ENCODE peak calls at places on chromosome 14, in seven cellular contexts. J is sigmoid colon, B is transverse colon, K is stomach, Y is upper lobe of left lung, I is HCT116, D is suprapubic skin. A is an unnamed sample.

GRCh38 chr14:67599698-67600561 is at the start of gene PIGH:
- DNase-seq in J (peak), B (peak), K (peak), Y (peak), I (peak), D (peak), A (peak)

GRCh38 chr14:47959753-47960152 is 284.3 kb upstream of the MDGA2 start:
- DNase-seq in J (no peak), B (no peak), K (no peak), Y (no peak), I (no peak), D (no peak), A (no peak)

GRCh38 chr14:76051717-76052459 is 66.3 kb downstream of the IFT43 start:
- DNase-seq in J (no peak), B (no peak), K (no peak), Y (no peak), I (no peak), D (no peak), A (no peak)

GRCh38 chr14:104749111-104749649 is 3.8 kb upstream of the SIVA1 start:
- DNase-seq in J (peak), B (peak), K (no peak), Y (no peak), I (no peak), D (no peak), A (no peak)

GRCh38 chr14:48826058-48826457 is 760.1 kb downstream of the RPS29 start:
- DNase-seq in J (no peak), B (no peak), K (no peak), Y (no peak), I (no peak), D (no peak), A (no peak)

GRCh38 chr14:24337144-24337823 is 2.4 kb upstream of the ADCY4 start:
- DNase-seq in J (no peak), B (no peak), K (no peak), Y (no peak), I (no peak), D (no peak), A (no peak)

GRCh38 chr14:21087294-21088091 is 11.0 kb downstream of the ZNF219 start:
- DNase-seq in J (no peak), B (no peak), K (no peak), Y (no peak), I (no peak), D (no peak), A (no peak)

GRCh38 chr14:22297376-22297775 is 291.6 kb downstream of the DAD1 start:
- DNase-seq in J (no peak), B (no peak), K (no peak), Y (no peak), I (no peak), D (no peak), A (no peak)

GRCh38 chr14:61428261-61428660 is 106.9 kb downstream of the PRKCH start:
- DNase-seq in J (no peak), B (no peak), K (no peak), Y (no peak), I (no peak), D (no peak), A (no peak)

GRCh38 chr14:61426048-61426447 is 104.7 kb downstream of the PRKCH start:
- DNase-seq in J (no peak), B (no peak), K (peak), Y (peak), I (no peak), D (no peak), A (no peak)

GRCh38 chr14:61430066-61430757 is 108.8 kb downstream of the PRKCH start:
- DNase-seq in J (no peak), B (no peak), K (no peak), Y (no peak), I (no peak), D (no peak), A (no peak)

GRCh38 chr14:61433169-61433568 is 111.8 kb downstream of the PRKCH start:
- DNase-seq in J (no peak), B (no peak), K (no peak), Y (no peak), I (no peak), D (no peak), A (no peak)

DNA sequence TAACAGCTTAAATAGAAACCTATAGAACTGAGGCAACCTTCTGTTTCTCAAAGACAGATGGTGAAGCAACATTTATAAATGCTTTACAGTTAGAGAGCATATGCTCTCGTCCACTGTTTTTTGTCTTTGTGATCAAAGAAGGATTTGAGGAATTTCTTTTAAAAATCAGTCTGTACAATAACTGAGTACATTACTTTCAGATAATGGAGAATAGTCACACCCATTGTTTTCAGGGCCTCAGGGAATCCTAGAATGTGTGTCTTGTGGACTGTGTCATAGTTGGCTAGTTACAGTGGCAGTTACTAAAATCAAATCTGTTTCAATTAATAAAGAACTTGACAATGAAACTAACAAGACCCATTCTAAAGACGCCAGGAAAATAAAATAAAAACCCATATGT is 107.9 kb downstream of the PRKCH start:
- DNase-seq in J (no peak), B (no peak), K (no peak), Y (no peak), I (no peak), D (no peak), A (no peak)
- TF ChIP-seq POLR2AphosphoS5 in J (no peak), B (no peak), K (no peak), Y (no peak), I (no peak), D (no peak), A (no peak)

GRCh38 chr14:102838531-102838930 is 61.3 kb downstream of the TRAF3 start:
- DNase-seq in J (no peak), B (no peak), K (no peak), Y (no peak), I (no peak), D (no peak), A (no peak)

GRCh38 chr14:102833341-102833740 is 56.1 kb downstream of the TRAF3 start:
- DNase-seq in J (no peak), B (no peak), K (no peak), Y (no peak), I (no peak), D (no peak), A (no peak)

GRCh38 chr14:102833991-102834390 is 56.7 kb downstream of the TRAF3 start:
- DNase-seq in J (no peak), B (no peak), K (no peak), Y (no peak), I (no peak), D (no peak), A (no peak)

GRCh38 chr14:102840115-102840514 is 62.9 kb downstream of the TRAF3 start:
- DNase-seq in J (no peak), B (no peak), K (no peak), Y (no peak), I (no peak), D (no peak), A (no peak)

DNA sequence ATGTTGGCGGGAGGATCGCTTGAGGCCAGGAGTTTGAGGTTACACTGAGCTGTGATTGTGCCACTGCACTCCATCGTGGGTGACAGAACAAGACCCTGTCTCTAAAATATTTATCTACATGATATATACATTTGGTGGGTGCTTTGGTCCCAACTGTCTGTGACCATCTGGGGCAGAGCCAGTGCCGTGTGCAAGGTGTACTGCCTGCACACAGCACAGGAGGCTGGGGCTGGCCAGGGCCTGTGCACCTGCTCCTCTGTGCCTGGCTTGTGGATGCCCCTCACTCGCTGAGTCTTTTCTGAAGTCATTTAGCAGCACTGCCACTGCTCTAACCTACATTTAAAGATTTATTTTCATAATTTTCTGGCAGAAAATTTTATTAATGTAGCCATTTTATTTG is 58.7 kb downstream of the TRAF3 start:
- DNase-seq in J (no peak), B (no peak), K (no peak), Y (no peak), I (no peak), D (no peak), A (no peak)
- TF ChIP-seq POLR2A in J (no peak), B (no peak), K (no peak), Y (no peak), I (no peak), D (no peak), A (peak)

DNA sequence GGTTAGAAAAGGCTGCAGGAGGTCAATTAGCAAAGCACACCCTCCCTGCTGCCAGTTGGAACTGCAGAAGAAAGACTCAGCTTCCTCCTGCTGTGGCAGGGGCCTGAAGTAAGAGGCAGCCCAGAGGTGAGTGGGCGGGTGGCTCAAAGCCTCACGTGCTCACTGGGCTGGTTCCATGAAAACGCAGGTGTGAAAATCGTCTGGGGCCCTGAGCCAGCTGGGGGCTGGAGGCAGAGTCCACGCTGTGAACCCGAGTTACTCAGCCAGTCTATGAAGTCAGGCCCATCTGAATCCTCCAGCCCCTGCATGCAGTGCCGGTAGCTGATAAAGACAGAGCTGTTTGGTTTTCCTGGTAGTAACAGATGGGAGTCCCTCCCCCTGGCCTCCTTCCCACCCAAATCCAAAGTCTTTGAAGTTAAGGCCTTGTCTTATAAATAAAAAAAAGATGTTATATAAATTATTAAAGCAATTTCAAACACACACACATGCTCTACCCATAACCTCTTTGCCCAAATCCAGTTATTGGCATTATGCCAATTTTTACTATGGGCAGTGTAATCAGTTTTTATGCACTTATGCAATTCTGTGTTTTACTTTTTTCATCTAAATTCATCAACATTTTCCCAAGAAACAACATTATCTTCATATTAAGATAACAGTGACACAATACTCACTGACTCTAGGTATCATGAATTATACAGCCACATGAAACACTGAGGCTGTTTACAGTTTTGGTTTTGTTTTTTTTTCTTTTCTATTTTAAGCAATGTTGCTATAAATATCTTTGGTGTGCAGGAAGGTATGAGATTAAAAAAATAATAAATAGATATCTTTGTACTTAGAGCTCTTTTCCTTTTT is 57.9 kb upstream of the PNMA1 start:
- DNase-seq in J (no peak), B (peak), K (peak), Y (peak), I (no peak), D (no peak), A (peak)
- TF ChIP-seq POLR2AphosphoS5 in J (peak), B (peak), K (peak), Y (no peak), I (no peak), D (no peak), A (peak)

GRCh38 chr14:30874120-30874998 is at the start of gene COCH:
- DNase-seq in J (no peak), B (peak), K (peak), Y (no peak), I (peak), D (no peak), A (peak)
- TF ChIP-seq POLR2A in J (no peak), B (no peak), K (no peak), Y (no peak), I (no peak), D (no peak), A (peak)

GRCh38 chr14:91955168-91955567 is 7.7 kb upstream of the FBLN5 start:
- DNase-seq in J (no peak), B (no peak), K (no peak), Y (no peak), I (no peak), D (no peak), A (no peak)
- TF ChIP-seq POLR2AphosphoS5 in J (no peak), B (no peak), K (no peak), Y (no peak), I (no peak), D (no peak), A (no peak)

DNA sequence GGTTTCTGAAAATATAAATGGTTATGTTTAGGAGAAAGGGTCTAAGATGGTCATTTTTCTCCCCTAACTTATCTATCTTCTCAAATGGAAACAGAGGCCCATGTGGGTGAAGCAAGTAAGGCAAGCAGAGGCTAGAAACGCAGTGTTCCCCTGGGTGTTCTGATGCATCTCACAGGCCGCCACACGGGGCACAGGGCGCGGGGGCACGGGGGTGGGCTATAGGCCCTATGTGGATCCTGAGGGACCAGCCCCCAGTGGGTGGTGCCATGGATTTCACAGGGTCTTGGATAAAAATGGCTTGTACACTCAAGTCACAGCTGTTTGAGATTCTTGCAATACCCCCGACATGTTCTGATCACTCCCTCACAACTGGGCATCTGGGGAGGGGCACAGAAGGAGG is 17.7 kb downstream of the ACTN1 start:
- DNase-seq in J (no peak), B (no peak), K (no peak), Y (no peak), I (no peak), D (no peak), A (no peak)
- TF ChIP-seq POLR2A in J (no peak), B (no peak), K (no peak), Y (no peak), I (no peak), D (no peak), A (no peak)

DNA sequence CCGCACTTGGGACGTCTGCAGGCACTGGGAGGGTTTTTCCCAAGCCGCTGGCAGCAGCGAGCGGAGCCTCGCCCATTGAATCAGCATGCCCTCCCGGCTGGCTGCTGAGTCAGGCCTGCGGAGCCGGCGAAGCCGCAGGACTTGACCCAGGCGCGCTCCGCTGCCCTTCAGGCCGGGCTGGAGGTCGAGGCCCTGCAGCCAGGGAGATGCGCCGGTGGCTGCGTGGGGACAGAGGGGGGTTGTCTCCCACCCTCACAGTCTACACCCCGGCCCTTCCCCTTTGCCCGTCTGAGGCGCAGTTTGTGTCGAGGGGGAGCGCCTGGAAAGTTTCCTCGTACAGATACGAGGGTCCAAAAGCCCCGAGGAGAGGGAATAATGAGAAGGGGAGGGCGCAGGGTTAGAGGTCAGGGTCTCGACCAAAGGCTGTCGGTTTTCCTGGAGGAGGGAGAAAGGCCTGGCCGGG is 759 bp upstream of the KLC1 start:
- DNase-seq in J (peak), B (peak), K (peak), Y (peak), I (peak), D (peak), A (no peak)
- TF ChIP-seq POLR2AphosphoS5 in J (peak), B (peak), K (peak), Y (peak), I (peak), D (peak), A (no peak)

DNA sequence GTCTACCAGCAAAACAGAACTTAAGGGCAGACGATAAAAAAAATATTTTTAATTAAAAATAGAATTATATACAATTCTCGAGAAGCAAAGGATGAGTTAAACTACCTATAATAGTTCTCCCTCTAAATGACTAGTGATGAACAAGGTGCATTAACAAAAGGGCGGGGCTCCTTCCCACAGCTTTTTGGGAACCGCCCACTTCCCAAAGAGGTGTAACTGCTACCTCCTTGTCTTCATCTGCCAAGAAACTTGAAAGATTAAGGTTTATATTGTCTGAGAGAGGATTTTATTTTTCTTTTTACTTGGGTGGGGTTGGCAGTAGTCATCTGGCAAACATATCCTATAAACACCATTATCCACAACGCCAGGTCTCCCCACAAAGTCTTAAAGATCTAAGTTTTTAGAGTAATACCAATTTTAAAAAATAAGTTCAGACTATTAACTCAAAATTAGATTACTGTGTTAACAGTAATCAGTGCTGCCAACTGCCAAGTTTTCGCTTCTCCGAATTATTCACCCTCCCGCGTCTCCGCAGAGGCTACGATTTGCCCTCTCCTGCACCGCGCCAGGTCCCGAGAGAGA is 928 bp downstream of the RALGAPA1 start:
- DNase-seq in J (no peak), B (peak), K (peak), Y (peak), I (no peak), D (no peak), A (no peak)
- TF ChIP-seq POLR2A in J (no peak), B (no peak), K (no peak), Y (no peak), I (no peak), D (no peak), A (no peak)

A was measured in GM12892.